ENCODE peak calls at places on chromosomes 2 and 18, in eight cellular contexts. H, W, I, S, O, Q, P and E are unnamed samples.

GRCh38 chr2:118032169-118033013 is 18.5 kb upstream of the CCDC93 start:
- DNase-seq in S (no peak), W (no peak), Q (peak), I (peak), O (peak), H (peak), P (no peak), E (peak)

GRCh38 chr2:177405029-177405692 is 12.6 kb downstream of the AGPS start:
- DNase-seq in P (no peak), O (no peak), I (no peak), H (no peak), S (no peak), W (no peak), Q (no peak), E (no peak)

GRCh38 chr2:206984206-206984605 is 44.9 kb downstream of the CPO start:
- DNase-seq in Q (no peak), S (no peak), I (no peak), W (no peak), P (no peak), O (no peak), H (no peak), E (no peak)

GRCh38 chr2:67455219-67456142 is 58.3 kb downstream of the ETAA1 start:
- DNase-seq in O (no peak), H (no peak), Q (no peak), I (no peak), W (no peak), S (no peak), P (no peak), E (no peak)

GRCh38 chr2:127611076-127611925 is 34.7 kb upstream of the GPR17 start:
- DNase-seq in W (peak), O (no peak), H (no peak), Q (no peak), I (no peak), P (no peak), S (no peak), E (no peak)

GRCh38 chr2:113103958-113104627 is 23.3 kb upstream of the IL1RN start:
- DNase-seq in Q (no peak), I (peak), W (no peak), P (no peak), O (no peak), S (no peak), H (no peak), E (no peak)

GRCh38 chr18:59697236-59697932 is at the start of gene CCBE1:
- DNase-seq in H (no peak), O (peak), W (peak), S (no peak), I (peak), Q (peak), P (no peak), E (peak)

GRCh38 chr2:179655627-179656026 is 205.8 kb downstream of the ZNF385B start:
- DNase-seq in Q (no peak), H (no peak), P (no peak), S (no peak), I (peak), O (no peak), W (no peak), E (no peak)

GRCh38 chr2:173750332-173750731 is 214.8 kb downstream of the SP3 start:
- DNase-seq in Q (no peak), W (no peak), O (no peak), I (peak), P (no peak), H (no peak), S (no peak), E (no peak)

GRCh38 chr2:149611100-149611820 is 23.7 kb upstream of the MMADHC start:
- DNase-seq in H (no peak), W (no peak), I (no peak), S (no peak), P (no peak), O (no peak), Q (peak), E (no peak)

GRCh38 chr2:62114564-62114963 is 81.4 kb upstream of the B3GNT2 start:
- DNase-seq in O (no peak), S (no peak), P (no peak), W (no peak), I (no peak), H (no peak), Q (no peak), E (no peak)

GRCh38 chr2:9112079-9112721 is 94.4 kb upstream of the ASAP2 start:
- DNase-seq in Q (no peak), S (peak), W (peak), I (peak), P (peak), O (peak), H (no peak), E (no peak)

GRCh38 chr2:176399199-176399598 is 130.0 kb downstream of the MTX2 start:
- DNase-seq in S (no peak), O (no peak), W (no peak), I (no peak), H (no peak), P (no peak), Q (no peak), E (no peak)

GRCh38 chr2:196234672-196235071 is 63.3 kb upstream of the STK17B start:
- DNase-seq in S (no peak), H (peak), W (no peak), P (no peak), Q (no peak), O (no peak), I (peak), E (no peak)